ENCODE peak calls at places on chromosomes 12 and 14, in four cellular contexts. G, J, W and B are unnamed samples. For H3K79me2 and H3K9me3, the result is how much of the 10 kb centered on the place peaks cover.

GRCh38 chr12:11827096-11827841 is 177.8 kb downstream of the ETV6 start:
- DNase-seq in G (no peak), J (no peak), W (peak), B (peak)

GRCh38 chr14:31926123-31926522 is 151.0 kb upstream of the ARHGAP5 start:
- DNase-seq in G (peak), J (peak), W (peak), B (peak)

GRCh38 chr12:67853204-67853603 is 136.0 kb upstream of the IFNG-AS1 start:
- DNase-seq in G (no peak), J (no peak), W (peak), B (no peak)

GRCh38 chr12:69290545-69291277 is 51.3 kb downstream of the CPSF6 start:
- DNase-seq in G (peak), J (peak), W (peak), B (peak)

GRCh38 chr12:116037941-116038837 is 239.3 kb downstream of the MED13L start:
- DNase-seq in G (no peak), J (peak), W (no peak), B (peak)

GRCh38 chr12:71938728-71939385 is at the start of gene TPH2:
- DNase-seq in G (peak), J (no peak), W (peak), B (peak)

GRCh38 chr12:724194-724855 is 28.1 kb upstream of the WNK1 start:
- DNase-seq in G (no peak), J (peak), W (no peak), B (no peak)

GRCh38 chr12:94855853-94856252 is 147.6 kb downstream of the NDUFA12 start:
- DNase-seq in G (no peak), J (no peak), W (no peak), B (no peak)

GRCh38 chr12:27952510-27952909 is 20.0 kb downstream of the PTHLH start:
- DNase-seq in G (no peak), J (no peak), W (no peak), B (no peak)

GRCh38 chr12:127272864-127273263 is 994.1 kb upstream of the TMEM132C start:
- DNase-seq in G (no peak), J (no peak), W (no peak), B (no peak)

GRCh38 chr14:49861581-49861922 is 9.0 kb upstream of the NEMF start:
- DNase-seq in G (peak), J (peak), W (peak), B (peak)

GRCh38 chr12:82852529-82852928 is 165.8 kb downstream of the TMTC2 start:
- DNase-seq in G (no peak), J (no peak), W (no peak), B (no peak)

GRCh38 chr14:98894600-98894999 is 377.4 kb downstream of the BCL11B start:
- DNase-seq in G (no peak), J (no peak), W (no peak), B (no peak)

GRCh38 chr12:9707356-9707755 is 25.5 kb downstream of the CLECL1 start:
- DNase-seq in G (no peak), J (no peak), W (no peak), B (no peak)

GRCh38 chr14:74604157-74604556 is 7.9 kb downstream of the LTBP2 start:
- DNase-seq in G (no peak), J (no peak), W (no peak), B (no peak)
- H3K79me2 ChIP-seq in G (under half), J (under half), W (half or more), B (under half)

GRCh38 chr12:52250048-52250990 is 17.3 kb downstream of the KRT7 start:
- DNase-seq in G (no peak), J (no peak), W (no peak), B (no peak)
- TF ChIP-seq EZH2 in G (no peak), J (no peak), W (peak), B (no peak)

DNA sequence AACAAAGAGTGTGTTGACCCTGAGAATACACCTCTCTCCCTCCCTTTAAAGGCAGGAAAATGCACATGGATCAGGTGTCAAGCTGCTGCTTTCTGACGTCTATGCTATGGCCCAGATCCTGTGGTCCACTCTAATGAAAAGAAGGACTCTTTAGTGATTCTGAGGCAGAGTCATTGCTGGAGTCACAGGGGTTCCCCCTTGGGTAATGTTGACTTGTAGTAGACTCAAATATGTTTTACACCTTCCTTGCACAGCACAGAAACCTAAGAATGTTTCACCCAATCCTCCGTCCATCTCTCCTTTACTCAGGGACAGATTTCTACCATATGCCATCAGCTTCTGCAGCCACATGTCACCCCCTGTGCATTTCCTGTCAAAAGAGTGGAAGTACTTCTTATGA is 525.4 kb downstream of the TMEM121 start:
- DNase-seq in G (no peak), J (no peak), W (no peak), B (no peak)
- H3K9me3 ChIP-seq in G (under half), J (under half), W (under half), B (under half)

GRCh38 chr12:104477812-104478388 is 21.2 kb downstream of the CHST11 start:
- DNase-seq in G (no peak), J (no peak), W (no peak), B (no peak)
- H3K79me2 ChIP-seq in G (half or more), J (half or more), W (under half), B (under half)

DNA sequence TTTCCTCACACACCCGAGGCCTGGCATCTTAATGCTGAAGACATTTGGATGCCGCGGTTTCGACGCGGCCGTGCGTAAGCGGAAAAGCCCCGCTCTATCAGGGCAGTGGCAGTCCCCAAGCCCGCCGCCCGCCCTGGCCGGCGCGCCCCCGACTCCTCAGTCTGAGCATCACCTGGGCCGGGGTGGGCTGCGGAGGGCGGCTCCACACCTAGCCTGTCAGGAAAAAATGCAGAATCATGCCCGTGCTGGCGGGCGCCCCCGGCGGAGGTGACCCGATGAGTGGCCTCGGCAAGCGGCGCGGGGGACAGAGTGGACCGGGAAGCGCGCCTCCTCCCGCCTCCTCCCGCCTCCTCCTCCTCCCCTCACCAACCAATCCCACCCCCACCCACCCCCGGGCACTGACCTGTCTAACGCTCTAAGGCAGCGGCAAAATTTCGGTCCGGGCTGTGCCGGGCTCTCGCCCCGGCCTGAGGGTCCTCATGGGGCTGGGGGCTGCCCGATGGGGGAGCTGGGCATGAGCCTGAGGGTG is 568 bp downstream of the B4GALNT1 start:
- DNase-seq in G (peak), J (no peak), W (no peak), B (peak)
- TF ChIP-seq EZH2 in G (no peak), J (no peak), W (no peak), B (peak)

GRCh38 chr14:29243355-29243754 is 476.8 kb downstream of the FOXG1 start:
- DNase-seq in G (no peak), J (no peak), W (peak), B (no peak)
- H3K9me3 ChIP-seq in G (under half), J (under half), W (under half), B (under half)

GRCh38 chr12:50006266-50006665 is 19.0 kb downstream of the RACGAP1 start:
- DNase-seq in G (peak), J (no peak), W (no peak), B (no peak)
- H3K79me2 ChIP-seq in G (half or more), J (under half), W (half or more), B (under half)

GRCh38 chr14:101359221-101360044 is 201.9 kb upstream of the DIO3 start:
- DNase-seq in G (no peak), J (peak), W (peak), B (peak)
- TF ChIP-seq EZH2 in G (no peak), J (no peak), W (no peak), B (no peak)

GRCh38 chr14:27145170-27145569 is 547.3 kb upstream of the NOVA1 start:
- DNase-seq in G (no peak), J (no peak), W (no peak), B (no peak)
- H3K9me3 ChIP-seq in G (under half), J (under half), W (under half), B (under half)